ENCODE peak calls at places on chromosomes 5 and 9, in four cellular contexts. T is fibroblast of lung, N is endothelial cell of umbilical vein, J is SK-N-SH. G is an unnamed sample.

GRCh38 chr5:36880761-36881160 is 4.2 kb downstream of the NIPBL start:
- DNase-seq in T (no peak), N (no peak), J (no peak), G (no peak)

GRCh38 chr5:141039517-141039916 is 11.7 kb upstream of the PCDHB1 start:
- DNase-seq in T (no peak), N (no peak), J (peak; percentile 38), G (peak; percentile 23)

GRCh38 chr5:138934971-138935370 is 59.8 kb upstream of the LRRTM2 start:
- DNase-seq in T (no peak), N (no peak), J (no peak), G (no peak)

GRCh38 chr5:81179959-81180358 is 53.2 kb upstream of the CKMT2 start:
- DNase-seq in T (no peak), N (no peak), J (no peak), G (no peak)

GRCh38 chr5:73131711-73132428 is 11.5 kb downstream of the TMEM171 start:
- DNase-seq in T (no peak), N (no peak), J (no peak), G (no peak)

GRCh38 chr5:56588636-56589485 is 226.5 kb upstream of the MAP3K1 start:
- DNase-seq in T (no peak), N (no peak), J (no peak), G (no peak)

GRCh38 chr9:132099184-132099583 is 19.5 kb upstream of the MED27 start:
- DNase-seq in T (no peak), N (no peak), J (peak; percentile 35), G (no peak)

GRCh38 chr9:78958887-78959286 is 612.9 kb upstream of the TLE4 start:
- DNase-seq in T (no peak), N (no peak), J (no peak), G (no peak)

GRCh38 chr5:638501-639252 is 26.5 kb downstream of the CEP72 start:
- DNase-seq in T (no peak), N (no peak), J (no peak), G (no peak)

GRCh38 chr5:161002571-161003074 is 150.6 kb upstream of the ATP10B start:
- DNase-seq in T (no peak), N (no peak), J (no peak), G (no peak)

GRCh38 chr5:147759441-147759840 is 23.1 kb downstream of the JAKMIP2 start:
- DNase-seq in T (no peak), N (no peak), J (no peak), G (no peak)

GRCh38 chr5:147753783-147754182 is 28.7 kb downstream of the JAKMIP2 start:
- DNase-seq in T (no peak), N (no peak), J (no peak), G (no peak)

GRCh38 chr5:147754372-147755122 is 28.0 kb downstream of the JAKMIP2 start:
- DNase-seq in T (no peak), N (no peak), J (no peak), G (no peak)

GRCh38 chr5:147760086-147760485 is 22.4 kb downstream of the JAKMIP2 start:
- DNase-seq in T (no peak), N (no peak), J (no peak), G (no peak)

DNA sequence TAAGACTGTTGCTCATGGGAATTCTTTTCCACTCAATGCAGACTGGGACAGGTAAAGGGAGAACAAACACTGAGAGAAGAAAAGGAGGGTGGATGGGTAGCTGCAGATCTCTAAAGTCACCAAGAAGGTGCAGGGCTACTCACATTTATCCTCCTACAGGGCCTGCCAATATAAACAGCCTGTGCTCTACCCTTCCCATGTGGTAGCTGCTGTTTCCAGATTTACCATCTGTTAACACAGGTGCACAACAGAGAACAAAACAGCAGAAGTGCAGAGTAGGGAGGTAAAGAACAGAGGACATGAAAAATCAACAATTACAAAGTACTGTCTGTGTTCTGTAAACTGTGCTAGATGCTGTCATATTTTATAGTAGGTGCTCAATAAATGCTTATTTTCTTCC is 26.0 kb downstream of the JAKMIP2 start:
- DNase-seq in T (no peak), N (no peak), J (no peak), G (no peak)
- H4K20me1 ChIP-seq in T (no peaks in the 10 kb centered on the region), N (no peaks in the 10 kb centered on the region), J (no peaks in the 10 kb centered on the region), G (no peaks in the 10 kb centered on the region)

GRCh38 chr9:121304707-121305106 is 36.7 kb downstream of the GSN start:
- DNase-seq in T (no peak), N (no peak), J (no peak), G (no peak)
- H3K27ac ChIP-seq in T (no peak overlapping the region), N (no peak overlapping the region), J (no peak overlapping the region), G (no peak overlapping the region)

GRCh38 chr5:54136666-54137440 is 173.5 kb downstream of the ARL15 start:
- DNase-seq in T (no peak), N (no peak), J (no peak), G (no peak)

GRCh38 chr5:54133917-54134316 is 176.5 kb downstream of the ARL15 start:
- DNase-seq in T (no peak), N (no peak), J (no peak), G (no peak)

GRCh38 chr5:54140247-54140646 is 170.1 kb downstream of the ARL15 start:
- DNase-seq in T (no peak), N (no peak), J (no peak), G (no peak)

DNA sequence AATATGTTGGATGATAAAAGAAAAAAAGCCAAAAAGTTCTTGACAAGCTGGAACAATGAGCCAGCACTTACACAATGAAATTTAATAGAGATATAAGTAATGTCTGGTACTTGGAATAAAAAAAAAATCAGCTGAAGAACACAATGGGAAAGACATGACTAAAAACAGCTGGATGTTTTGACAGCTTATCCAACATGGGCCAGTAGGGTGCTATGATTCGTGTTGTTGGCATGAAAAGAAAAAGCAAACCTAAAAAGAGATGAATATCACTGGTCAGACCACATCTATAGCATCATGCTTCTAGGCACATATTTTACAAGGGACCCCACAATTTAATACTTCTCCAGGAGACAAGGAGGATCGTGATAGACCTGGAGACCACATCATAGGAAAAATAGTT is 175.3 kb downstream of the ARL15 start:
- DNase-seq in T (peak; percentile 52), N (no peak), J (no peak), G (no peak)
- H3K4me1 ChIP-seq in T (no peaks in the 10 kb centered on the region), N (no peaks in the 10 kb centered on the region), J (no peaks in the 10 kb centered on the region), G (no peaks in the 10 kb centered on the region)

GRCh38 chr5:10757043-10757442 is 4.0 kb downstream of the DAP start:
- DNase-seq in T (no peak), N (no peak), J (no peak), G (no peak)
- H4K20me1 ChIP-seq in T (peaks cover 3% of the 10 kb centered on the region), N (peaks cover 1% of the 10 kb centered on the region), J (peaks cover 56% of the 10 kb centered on the region), G (peaks cover 45% of the 10 kb centered on the region)

GRCh38 chr5:125088522-125089105 is 342.2 kb upstream of the ZNF608 start:
- DNase-seq in T (no peak), N (no peak), J (no peak), G (no peak)

GRCh38 chr5:125093776-125094175 is 347.3 kb upstream of the ZNF608 start:
- DNase-seq in T (peak; percentile 93), N (peak; percentile 90), J (no peak), G (no peak)
- H3K27ac ChIP-seq in T (peak overlapping the region; percentile 41), N (peak overlapping the region; percentile 83), J (no peak overlapping the region), G (no peak overlapping the region)

GRCh38 chr5:168691891-168692290 is 112.7 kb upstream of the PANK3 start:
- DNase-seq in T (no peak), N (no peak), J (no peak), G (no peak)
- H3K4me1 ChIP-seq in T (no peaks in the 10 kb centered on the region), N (no peaks in the 10 kb centered on the region), J (no peaks in the 10 kb centered on the region), G (no peaks in the 10 kb centered on the region)

GRCh38 chr5:178216779-178217178 is 12.4 kb downstream of the HNRNPAB start:
- DNase-seq in T (no peak), N (no peak), J (no peak), G (no peak)

GRCh38 chr5:178214160-178214803 is 9.9 kb downstream of the HNRNPAB start:
- DNase-seq in T (no peak), N (no peak), J (no peak), G (no peak)

GRCh38 chr5:178213748-178214151 is 9.4 kb downstream of the HNRNPAB start:
- DNase-seq in T (no peak), N (no peak), J (no peak), G (no peak)

GRCh38 chr5:178216088-178216534 is 11.8 kb downstream of the HNRNPAB start:
- DNase-seq in T (no peak), N (no peak), J (no peak), G (no peak)

DNA sequence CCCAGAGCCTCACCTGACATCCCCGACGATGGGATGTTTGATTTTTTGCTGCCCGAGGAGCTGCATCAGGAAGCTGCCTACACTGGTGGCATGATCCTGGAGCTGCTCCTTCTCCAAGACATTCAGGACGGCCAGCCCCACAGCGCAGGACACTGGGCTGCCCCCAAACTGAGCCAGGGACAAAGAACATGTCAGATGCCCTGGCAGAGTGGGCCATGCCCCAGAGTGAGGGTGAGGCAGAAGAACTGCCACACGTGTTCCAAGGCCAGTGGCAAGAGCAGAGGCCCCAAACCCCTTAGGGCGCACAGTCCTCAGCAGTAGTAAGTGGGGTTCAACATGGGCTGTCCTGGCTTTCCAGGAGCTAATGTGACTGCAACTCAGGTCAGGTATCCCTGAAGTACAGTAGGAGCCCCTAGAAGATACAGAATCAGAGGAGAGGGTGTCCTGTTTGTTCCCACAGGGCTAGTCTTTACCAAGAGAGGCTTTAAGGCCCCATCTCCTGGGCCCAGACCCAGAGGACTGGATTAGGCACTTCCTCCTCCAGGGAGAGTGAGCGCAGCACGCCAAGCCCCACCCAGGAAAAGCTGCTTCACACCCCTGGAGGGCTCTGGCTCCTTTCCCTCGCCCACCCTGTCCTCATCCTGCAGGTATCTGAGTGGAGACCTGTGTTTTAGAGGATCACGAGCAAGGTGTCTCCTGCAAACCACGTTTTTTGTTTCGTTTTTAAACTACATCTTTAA is 11.1 kb downstream of the HNRNPAB start:
- DNase-seq in T (no peak), N (no peak), J (no peak), G (no peak)
- H4K20me1 ChIP-seq in T (no peaks in the 10 kb centered on the region), N (no peaks in the 10 kb centered on the region), J (peaks cover 34% of the 10 kb centered on the region), G (peaks cover 46% of the 10 kb centered on the region)

GRCh38 chr9:112065781-112066606 is 109.1 kb downstream of the SUSD1 start:
- DNase-seq in T (peak; percentile 89), N (peak; percentile 53), J (no peak), G (peak; percentile 98)

GRCh38 chr9:112069318-112070169 is 105.6 kb downstream of the SUSD1 start:
- DNase-seq in T (peak; percentile 42), N (no peak), J (no peak), G (no peak)

GRCh38 chr9:112063151-112063550 is 111.9 kb downstream of the SUSD1 start:
- DNase-seq in T (no peak), N (no peak), J (no peak), G (no peak)

GRCh38 chr9:112061152-112061740 is 113.9 kb downstream of the SUSD1 start:
- DNase-seq in T (peak; percentile 99), N (peak; percentile 98), J (peak; percentile 22), G (peak; percentile 93)

GRCh38 chr9:112064871-112065270 is 110.2 kb downstream of the SUSD1 start:
- DNase-seq in T (no peak), N (no peak), J (no peak), G (no peak)
- H3K27ac ChIP-seq in T (no peak overlapping the region), N (no peak overlapping the region), J (no peak overlapping the region), G (peak overlapping the region; percentile 97)

GRCh38 chr9:91945277-91946074 is 4.6 kb downstream of the ROR2 start:
- DNase-seq in T (peak; percentile 22), N (no peak), J (peak; percentile 28), G (no peak)

GRCh38 chr9:91943876-91944470 is 6.1 kb downstream of the ROR2 start:
- DNase-seq in T (no peak), N (no peak), J (no peak), G (no peak)

GRCh38 chr9:91946196-91946595 is 3.8 kb downstream of the ROR2 start:
- DNase-seq in T (no peak), N (no peak), J (no peak), G (no peak)

GRCh38 chr9:91944711-91945110 is 5.3 kb downstream of the ROR2 start:
- DNase-seq in T (no peak), N (no peak), J (no peak), G (no peak)

GRCh38 chr9:91943447-91943846 is 6.6 kb downstream of the ROR2 start:
- DNase-seq in T (no peak), N (no peak), J (no peak), G (no peak)
- H3K4me1 ChIP-seq in T (no peaks in the 10 kb centered on the region), N (no peaks in the 10 kb centered on the region), J (no peaks in the 10 kb centered on the region), G (no peaks in the 10 kb centered on the region)